ENCODE peak calls at places on chromosomes 1 and 21, in eight cellular contexts. K is hippocampal formation; A is CD8-positive, alpha-beta T cell; I is astrocyte of the spinal cord; U is stimulated activated CD4-positive, alpha-beta T cell treated with anti-CD3 and anti-CD28 coated beads, Interleukin-4, amount 100 ng/mL, for 48 hours; C is heart right ventricle; N is islet precursor cell; O is brain microvascular endothelial cell. Z is an unnamed sample.

GRCh38 chr1:186152227-186152944 is 222.7 kb downstream of the TPR start:
- DNase-seq in I (peak), K (no peak), O (peak), C (no peak), N (peak), U (no peak), A (no peak), Z (peak)

GRCh38 chr1:27755865-27756264 is 17.2 kb upstream of the STX12 start:
- DNase-seq in O (no peak), A (no peak), U (no peak), N (no peak), C (no peak), I (no peak), K (no peak), Z (no peak)

GRCh38 chr1:40182956-40183710 is 21.9 kb downstream of the RLF start:
- DNase-seq in C (no peak), I (peak), A (no peak), U (no peak), K (no peak), N (no peak), O (peak), Z (peak)

GRCh38 chr1:210633140-210633539 is 304.4 kb downstream of the HHAT start:
- DNase-seq in O (no peak), I (no peak), U (no peak), K (no peak), C (no peak), A (no peak), N (no peak), Z (no peak)

GRCh38 chr1:11880911-11881748 is 22.4 kb upstream of the NPPB start:
- DNase-seq in U (no peak), A (no peak), I (no peak), C (peak), K (no peak), O (no peak), N (no peak), Z (no peak)

GRCh38 chr1:172390620-172391491 is 29.6 kb upstream of the C1orf105 start:
- DNase-seq in A (no peak), I (no peak), K (peak), U (no peak), C (no peak), O (peak), N (peak), Z (peak)

GRCh38 chr1:99544328-99544727 is 101.6 kb upstream of the PALMD start:
- DNase-seq in C (no peak), U (no peak), N (peak), A (no peak), O (no peak), K (no peak), I (peak), Z (peak)

GRCh38 chr21:29499734-29500343 is 201.1 kb downstream of the BACH1 start:
- DNase-seq in I (peak), N (peak), C (no peak), O (peak), U (no peak), K (peak), A (no peak), Z (peak)

GRCh38 chr21:37028579-37028978 is 22.1 kb downstream of the RIPPLY3 start:
- DNase-seq in C (no peak), U (no peak), O (no peak), I (no peak), K (no peak), N (no peak), A (no peak), Z (peak)

Z was measured in foreskin fibroblast.